ENCODE peak calls at places on chromosome 18, in nine cellular contexts. One of them, this sample, is unnamed.

GRCh38 chr18:62071071-62071470 is 115.8 kb downstream of the PIGN start:
- DNase-seq in stimulated activated CD4-positive, alpha-beta T cell treated with anti-CD3 and anti-CD28 coated beads, Interleukin-2, amount 100 ng/mL, for 48 hours: no peak
- DNase-seq in activated CD4-positive, CD25-positive, alpha-beta regulatory T cell treated with anti-CD3 and anti-CD28 coated beads, Interleukin-2, amount 50 U/mL, for 72 hours: no peak
- DNase-seq in uterus: no peak
- DNase-seq in activated T-helper 9 cell treated with anti-CD3 and anti-CD28 coated beads, Interleukin-2, amount 50 U/mL, for 16 hours: no peak
- DNase-seq in ACHN: no peak
- DNase-seq in mammary epithelial cell: no peak
- DNase-seq in memory B cell: no peak
- DNase-seq in T-helper 1 cell: no peak
- DNase-seq in this sample: no peak

GRCh38 chr18:45526120-45526841 is 89.0 kb upstream of the SLC14A2 start:
- DNase-seq in activated CD4-positive, CD25-positive, alpha-beta regulatory T cell treated with anti-CD3 and anti-CD28 coated beads, Interleukin-2, amount 50 U/mL, for 72 hours: no peak
- DNase-seq in uterus: peak; percentile 28
- DNase-seq in T-helper 1 cell: no peak
- DNase-seq in ACHN: no peak
- DNase-seq in stimulated activated CD4-positive, alpha-beta T cell treated with anti-CD3 and anti-CD28 coated beads, Interleukin-2, amount 100 ng/mL, for 48 hours: no peak
- DNase-seq in memory B cell: no peak
- DNase-seq in mammary epithelial cell: peak; percentile 7
- DNase-seq in activated T-helper 9 cell treated with anti-CD3 and anti-CD28 coated beads, Interleukin-2, amount 50 U/mL, for 16 hours: no peak
- DNase-seq in this sample: no peak

GRCh38 chr18:10878703-10879102 is 270.7 kb downstream of the PIEZO2 start:
- DNase-seq in activated T-helper 9 cell treated with anti-CD3 and anti-CD28 coated beads, Interleukin-2, amount 50 U/mL, for 16 hours: no peak
- DNase-seq in ACHN: no peak
- DNase-seq in T-helper 1 cell: no peak
- DNase-seq in memory B cell: no peak
- DNase-seq in activated CD4-positive, CD25-positive, alpha-beta regulatory T cell treated with anti-CD3 and anti-CD28 coated beads, Interleukin-2, amount 50 U/mL, for 72 hours: no peak
- DNase-seq in mammary epithelial cell: no peak
- DNase-seq in stimulated activated CD4-positive, alpha-beta T cell treated with anti-CD3 and anti-CD28 coated beads, Interleukin-2, amount 100 ng/mL, for 48 hours: no peak
- DNase-seq in uterus: no peak
- DNase-seq in this sample: no peak

GRCh38 chr18:3671181-3671580 is 221.2 kb downstream of the TGIF1 start:
- DNase-seq in ACHN: no peak
- DNase-seq in activated CD4-positive, CD25-positive, alpha-beta regulatory T cell treated with anti-CD3 and anti-CD28 coated beads, Interleukin-2, amount 50 U/mL, for 72 hours: no peak
- DNase-seq in uterus: no peak
- DNase-seq in memory B cell: no peak
- DNase-seq in mammary epithelial cell: no peak
- DNase-seq in activated T-helper 9 cell treated with anti-CD3 and anti-CD28 coated beads, Interleukin-2, amount 50 U/mL, for 16 hours: no peak
- DNase-seq in T-helper 1 cell: no peak
- DNase-seq in stimulated activated CD4-positive, alpha-beta T cell treated with anti-CD3 and anti-CD28 coated beads, Interleukin-2, amount 100 ng/mL, for 48 hours: no peak
- DNase-seq in this sample: no peak

GRCh38 chr18:69727912-69728572 is 219.6 kb downstream of the CD226 start:
- DNase-seq in mammary epithelial cell: no peak
- DNase-seq in stimulated activated CD4-positive, alpha-beta T cell treated with anti-CD3 and anti-CD28 coated beads, Interleukin-2, amount 100 ng/mL, for 48 hours: no peak
- DNase-seq in memory B cell: no peak
- DNase-seq in activated CD4-positive, CD25-positive, alpha-beta regulatory T cell treated with anti-CD3 and anti-CD28 coated beads, Interleukin-2, amount 50 U/mL, for 72 hours: no peak
- DNase-seq in activated T-helper 9 cell treated with anti-CD3 and anti-CD28 coated beads, Interleukin-2, amount 50 U/mL, for 16 hours: no peak
- DNase-seq in uterus: no peak
- DNase-seq in T-helper 1 cell: no peak
- DNase-seq in ACHN: no peak
- DNase-seq in this sample: no peak

GRCh38 chr18:58364867-58365533 is 263.9 kb downstream of the ALPK2 start:
- DNase-seq in mammary epithelial cell: peak; percentile 66
- DNase-seq in activated CD4-positive, CD25-positive, alpha-beta regulatory T cell treated with anti-CD3 and anti-CD28 coated beads, Interleukin-2, amount 50 U/mL, for 72 hours: no peak
- DNase-seq in memory B cell: no peak
- DNase-seq in stimulated activated CD4-positive, alpha-beta T cell treated with anti-CD3 and anti-CD28 coated beads, Interleukin-2, amount 100 ng/mL, for 48 hours: no peak
- DNase-seq in ACHN: no peak
- DNase-seq in T-helper 1 cell: no peak
- DNase-seq in activated T-helper 9 cell treated with anti-CD3 and anti-CD28 coated beads, Interleukin-2, amount 50 U/mL, for 16 hours: no peak
- DNase-seq in uterus: no peak
- DNase-seq in this sample: peak; percentile 51

GRCh38 chr18:61194726-61195125 is 138.5 kb upstream of the CDH20 start:
- DNase-seq in T-helper 1 cell: no peak
- DNase-seq in mammary epithelial cell: no peak
- DNase-seq in ACHN: no peak
- DNase-seq in uterus: no peak
- DNase-seq in memory B cell: no peak
- DNase-seq in activated CD4-positive, CD25-positive, alpha-beta regulatory T cell treated with anti-CD3 and anti-CD28 coated beads, Interleukin-2, amount 50 U/mL, for 72 hours: no peak
- DNase-seq in activated T-helper 9 cell treated with anti-CD3 and anti-CD28 coated beads, Interleukin-2, amount 50 U/mL, for 16 hours: no peak
- DNase-seq in stimulated activated CD4-positive, alpha-beta T cell treated with anti-CD3 and anti-CD28 coated beads, Interleukin-2, amount 100 ng/mL, for 48 hours: no peak
- DNase-seq in this sample: no peak

GRCh38 chr18:4035521-4035920 is 419.6 kb downstream of the DLGAP1 start:
- DNase-seq in memory B cell: no peak
- DNase-seq in ACHN: no peak
- DNase-seq in activated T-helper 9 cell treated with anti-CD3 and anti-CD28 coated beads, Interleukin-2, amount 50 U/mL, for 16 hours: no peak
- DNase-seq in mammary epithelial cell: no peak
- DNase-seq in stimulated activated CD4-positive, alpha-beta T cell treated with anti-CD3 and anti-CD28 coated beads, Interleukin-2, amount 100 ng/mL, for 48 hours: no peak
- DNase-seq in activated CD4-positive, CD25-positive, alpha-beta regulatory T cell treated with anti-CD3 and anti-CD28 coated beads, Interleukin-2, amount 50 U/mL, for 72 hours: no peak
- DNase-seq in T-helper 1 cell: no peak
- DNase-seq in uterus: no peak
- DNase-seq in this sample: no peak

GRCh38 chr18:56952026-56952425 is 194.9 kb upstream of the BOD1L2 start:
- DNase-seq in activated CD4-positive, CD25-positive, alpha-beta regulatory T cell treated with anti-CD3 and anti-CD28 coated beads, Interleukin-2, amount 50 U/mL, for 72 hours: no peak
- DNase-seq in ACHN: no peak
- DNase-seq in stimulated activated CD4-positive, alpha-beta T cell treated with anti-CD3 and anti-CD28 coated beads, Interleukin-2, amount 100 ng/mL, for 48 hours: no peak
- DNase-seq in T-helper 1 cell: no peak
- DNase-seq in memory B cell: no peak
- DNase-seq in uterus: no peak
- DNase-seq in activated T-helper 9 cell treated with anti-CD3 and anti-CD28 coated beads, Interleukin-2, amount 50 U/mL, for 16 hours: no peak
- DNase-seq in mammary epithelial cell: no peak
- DNase-seq in this sample: no peak

GRCh38 chr18:10195529-10195928 is 258.9 kb upstream of the APCDD1 start:
- DNase-seq in mammary epithelial cell: no peak
- DNase-seq in activated CD4-positive, CD25-positive, alpha-beta regulatory T cell treated with anti-CD3 and anti-CD28 coated beads, Interleukin-2, amount 50 U/mL, for 72 hours: no peak
- DNase-seq in ACHN: no peak
- DNase-seq in uterus: no peak
- DNase-seq in activated T-helper 9 cell treated with anti-CD3 and anti-CD28 coated beads, Interleukin-2, amount 50 U/mL, for 16 hours: no peak
- DNase-seq in memory B cell: no peak
- DNase-seq in T-helper 1 cell: no peak
- DNase-seq in stimulated activated CD4-positive, alpha-beta T cell treated with anti-CD3 and anti-CD28 coated beads, Interleukin-2, amount 100 ng/mL, for 48 hours: no peak
- DNase-seq in this sample: no peak

GRCh38 chr18:36025025-36025424 is 42.3 kb downstream of the RPRD1A start:
- DNase-seq in stimulated activated CD4-positive, alpha-beta T cell treated with anti-CD3 and anti-CD28 coated beads, Interleukin-2, amount 100 ng/mL, for 48 hours: no peak
- DNase-seq in uterus: no peak
- DNase-seq in memory B cell: no peak
- DNase-seq in mammary epithelial cell: peak; percentile 11
- DNase-seq in activated T-helper 9 cell treated with anti-CD3 and anti-CD28 coated beads, Interleukin-2, amount 50 U/mL, for 16 hours: no peak
- DNase-seq in T-helper 1 cell: no peak
- DNase-seq in activated CD4-positive, CD25-positive, alpha-beta regulatory T cell treated with anti-CD3 and anti-CD28 coated beads, Interleukin-2, amount 50 U/mL, for 72 hours: no peak
- DNase-seq in ACHN: no peak
- DNase-seq in this sample: no peak